ENCODE peak calls at places on chromosomes 5 and 9, in four cellular contexts. S is HepG2, J is K562, N is WTC11. D is an unnamed sample.
A peak's percentile ranks its signal among the peaks of the same experiment; 100 is the strongest.

GRCh38 chr5:136506131-136506530 is 140.8 kb upstream of the TRPC7 start:
- DNase-seq in J (no peak), N (no peak), S (no peak), D (no peak)

GRCh38 chr9:86795861-86796497 is 151.3 kb downstream of the GAS1 start:
- DNase-seq in N (no peak), J (no peak), S (no peak), D (no peak)

GRCh38 chr5:31186672-31187267 is 6.7 kb upstream of the CDH6 start:
- DNase-seq in S (peak; percentile 37), N (no peak), J (peak; percentile 44), D (peak; percentile 27)

GRCh38 chr5:5374034-5374715 is 48.3 kb upstream of the ICE1 start:
- DNase-seq in N (no peak), J (no peak), S (no peak), D (no peak)

GRCh38 chr5:157828949-157829639 is 29.9 kb downstream of the CLINT1 start:
- DNase-seq in J (peak; percentile 31), N (peak; percentile 38), S (no peak), D (peak; percentile 51)

GRCh38 chr9:133514475-133515239 is 10.1 kb downstream of the MYMK start:
- DNase-seq in J (no peak), N (no peak), S (no peak), D (no peak)

GRCh38 chr5:13866792-13867191 is 77.7 kb downstream of the DNAH5 start:
- DNase-seq in N (peak; percentile 62), S (peak; percentile 21), J (peak; percentile 41), D (peak; percentile 28)

GRCh38 chr5:94021246-94021645 is 279.8 kb upstream of the POU5F2 start:
- DNase-seq in N (no peak), J (no peak), S (peak; percentile 73), D (no peak)

GRCh38 chr9:94139672-94140417 is 55.6 kb downstream of the PTPDC1 start:
- DNase-seq in J (peak; percentile 61), N (no peak), S (no peak), D (no peak)

GRCh38 chr9:109769250-109769649 is 10.7 kb upstream of the PALM2AKAP2 start:
- DNase-seq in N (no peak), S (no peak), J (no peak), D (no peak)

GRCh38 chr9:76688471-76689238 is 75.6 kb upstream of the PCA3 start:
- DNase-seq in J (no peak), N (no peak), S (peak; percentile 67), D (no peak)

GRCh38 chr9:112725961-112726360 is 8.0 kb upstream of the INIP start:
- DNase-seq in S (no peak), N (no peak), J (no peak), D (no peak)

GRCh38 chr9:86836797-86837196 is 110.5 kb downstream of the GAS1 start:
- DNase-seq in N (no peak), J (no peak), S (no peak), D (no peak)

GRCh38 chr9:86766912-86767311 is 180.4 kb downstream of the GAS1 start:
- DNase-seq in S (peak; percentile 13), J (no peak), N (no peak), D (peak; percentile 20)

GRCh38 chr5:7907612-7908011 is 38.7 kb downstream of the MTRR start:
- DNase-seq in J (no peak), S (no peak), N (no peak), D (no peak)

GRCh38 chr5:83107692-83108410 is 30.5 kb downstream of the XRCC4 start:
- DNase-seq in J (no peak), N (no peak), S (no peak), D (no peak)

GRCh38 chr9:32430720-32431119 is 46.3 kb downstream of the ACO1 start:
- DNase-seq in S (no peak), J (no peak), N (no peak), D (no peak)

GRCh38 chr9:20703146-20703545 is 19.1 kb downstream of the FOCAD start:
- DNase-seq in S (no peak), N (no peak), J (no peak), D (no peak)

GRCh38 chr5:6715758-6716633 is 2.8 kb downstream of the TENT4A start:
- DNase-seq in J (no peak), S (no peak), N (no peak), D (no peak)

DNA sequence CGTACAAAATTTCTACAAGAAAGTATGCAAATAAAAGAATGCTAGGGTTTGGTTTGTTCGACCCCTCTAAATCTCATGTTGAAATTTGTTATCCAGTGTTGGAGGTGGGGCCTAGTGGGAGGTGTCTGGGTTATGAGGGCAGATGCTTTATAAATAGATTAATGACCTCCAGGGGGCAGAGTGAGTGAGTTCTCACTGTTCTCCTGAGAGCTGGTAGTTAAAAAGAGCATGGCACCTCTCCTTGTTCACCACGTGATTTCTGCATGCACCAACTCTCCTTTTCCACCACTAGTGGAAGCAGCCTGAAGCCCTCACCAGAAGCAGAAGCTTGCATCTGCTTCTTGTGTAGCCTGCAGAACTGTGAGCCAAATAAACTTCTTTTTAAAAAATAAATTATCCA is 50.4 kb upstream of the FAM170A start:
- DNase-seq in J (peak; percentile 44), N (peak; percentile 34), S (peak; percentile 63), D (peak; percentile 54)
- TF ChIP-seq ELF4 in J (no peak), N (no peak), S (no peak), D (no peak)

DNA sequence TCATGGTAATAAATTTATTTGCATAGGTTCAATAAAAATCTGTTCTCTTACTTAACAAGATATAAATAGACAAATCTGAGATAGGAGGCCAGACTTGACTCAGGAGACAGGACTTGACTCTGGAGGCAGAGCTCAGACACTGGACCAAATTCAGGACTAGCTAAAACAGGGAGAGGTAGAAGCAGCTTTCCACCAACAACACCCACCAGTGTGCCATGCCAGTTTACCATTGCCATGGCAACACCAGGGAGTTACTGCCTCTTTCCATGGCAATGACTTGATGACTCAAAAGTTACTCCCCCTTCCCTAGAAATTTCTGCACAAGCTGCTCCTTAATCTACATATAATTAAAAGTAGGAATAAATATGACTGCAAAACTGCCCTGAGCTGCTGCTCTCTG is 473.1 kb downstream of the PLK2 start:
- DNase-seq in J (no peak), S (no peak), N (no peak), D (no peak)
- TF ChIP-seq SP1 in J (no peak), S (no peak), N (no peak), D (no peak)

GRCh38 chr5:139660105-139660915 is 12.2 kb downstream of the CXXC5 start:
- DNase-seq in N (no peak), S (no peak), J (no peak), D (no peak)
- TF ChIP-seq ELF4 in N (no peak), S (no peak), J (no peak), D (no peak)

GRCh38 chr5:84602371-84602771 is 217.7 kb upstream of the EDIL3 start:
- DNase-seq in J (no peak), S (no peak), N (no peak), D (no peak)

GRCh38 chr5:84599964-84600363 is 215.3 kb upstream of the EDIL3 start:
- DNase-seq in S (no peak), N (peak; percentile 35), J (no peak), D (no peak)

GRCh38 chr5:84603557-84604185 is 219.0 kb upstream of the EDIL3 start:
- DNase-seq in N (no peak), J (no peak), S (no peak), D (no peak)

DNA sequence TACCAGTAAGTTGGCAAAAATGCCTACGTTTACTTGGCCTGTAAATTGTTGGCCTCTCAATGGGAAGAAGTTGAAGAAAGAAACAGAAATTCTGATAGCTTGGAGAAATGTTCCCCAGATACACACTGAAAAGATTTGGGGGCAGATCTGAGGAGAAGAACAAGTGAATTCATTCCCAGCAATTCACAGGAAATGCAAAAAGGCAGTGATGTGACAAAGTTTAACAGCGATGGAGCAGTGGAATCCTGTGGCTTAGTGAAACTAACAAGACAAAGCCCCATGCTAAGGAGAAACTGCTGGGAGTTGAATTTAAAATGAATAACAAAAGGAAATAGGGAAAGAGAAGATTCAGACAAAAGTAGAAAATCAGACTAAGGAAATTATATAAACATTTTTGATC is 213.2 kb upstream of the EDIL3 start:
- DNase-seq in S (no peak), N (no peak), J (no peak), D (no peak)
- TF ChIP-seq SP1 in S (no peak), N (no peak), J (no peak), D (no peak)